ENCODE peak calls at places on chromosomes 12 and 14, in four cellular contexts. J, L, B and X are unnamed samples.

GRCh38 chr12:68267892-68268396 is 14.5 kb upstream of the IL22 start:
- DNase-seq in B (no peak), L (no peak), J (no peak), X (no peak)

GRCh38 chr12:32084017-32084688 is 22.5 kb upstream of the BICD1 start:
- DNase-seq in L (no peak), J (no peak), B (no peak), X (no peak)

GRCh38 chr12:10618338-10618987 is 5.1 kb upstream of the MAGOHB start:
- DNase-seq in B (no peak), J (no peak), L (no peak), X (no peak)

GRCh38 chr12:78641837-78642423 is 222.6 kb upstream of the SYT1 start:
- DNase-seq in J (no peak), L (no peak), B (no peak), X (no peak)

GRCh38 chr12:117645473-117645872 is 284.0 kb upstream of the NOS1 start:
- DNase-seq in L (no peak), B (no peak), J (no peak), X (no peak)

GRCh38 chr12:11706509-11707331 is 57.2 kb downstream of the ETV6 start:
- DNase-seq in B (no peak), L (no peak), J (peak; percentile 44), X (no peak)

GRCh38 chr14:104973215-104974145 is 4.7 kb downstream of the AHNAK2 start:
- DNase-seq in L (peak; percentile 90), B (peak; percentile 60), J (peak; percentile 93), X (peak; percentile 74)

GRCh38 chr14:58131386-58131785 is 20.6 kb downstream of the ARMH4 start:
- DNase-seq in L (no peak), B (no peak), J (no peak), X (no peak)

GRCh38 chr12:41034686-41035085 is 153.4 kb upstream of the PDZRN4 start:
- DNase-seq in B (no peak), L (peak; percentile 22), J (no peak), X (no peak)

GRCh38 chr12:5689773-5690172 is 255.3 kb downstream of the ANO2 start:
- DNase-seq in J (peak; percentile 20), B (no peak), L (no peak), X (no peak)

GRCh38 chr14:91369628-91370445 is 47.8 kb downstream of the CCDC88C start:
- DNase-seq in B (no peak), J (no peak), L (no peak), X (no peak)

GRCh38 chr12:102669056-102669455 is 188.7 kb upstream of the IGF1 start:
- DNase-seq in B (no peak), J (no peak), L (no peak), X (no peak)

GRCh38 chr14:104784218-104784568 is 11.4 kb downstream of the AKT1 start:
- DNase-seq in J (no peak), L (no peak), B (no peak), X (no peak)

GRCh38 chr14:68391292-68392014 is 401.4 kb downstream of the ZFP36L1 start:
- DNase-seq in L (peak; percentile 41), J (no peak), B (no peak), X (no peak)

GRCh38 chr12:48197549-48197966 is 5.5 kb downstream of the OR10AD1 start:
- DNase-seq in L (no peak), B (peak; percentile 37), J (peak; percentile 45), X (peak; percentile 52)

GRCh38 chr12:131084341-131085011 is 130.8 kb downstream of the ADGRD1 start:
- DNase-seq in B (no peak), J (no peak), L (peak; percentile 13), X (no peak)

GRCh38 chr12:42129595-42130204 is 15.0 kb downstream of the GXYLT1 start:
- DNase-seq in B (peak; percentile 66), J (peak; percentile 68), L (no peak), X (peak; percentile 28)

GRCh38 chr12:86264451-86265328 is 8.5 kb upstream of the MGAT4C start:
- DNase-seq in B (peak; percentile 36), L (no peak), J (peak; percentile 17), X (peak; percentile 35)

GRCh38 chr12:3135522-3136461 is 58.6 kb downstream of the TSPAN9 start:
- DNase-seq in J (peak; percentile 80), B (peak; percentile 84), L (peak; percentile 50), X (peak; percentile 31)

GRCh38 chr14:67405771-67406170 is 6.2 kb downstream of the PLEK2 start:
- DNase-seq in L (no peak), B (no peak), J (no peak), X (no peak)

GRCh38 chr12:76216585-76217472 is 131.4 kb downstream of the BBS10 start:
- DNase-seq in B (no peak), J (no peak), L (no peak), X (no peak)

GRCh38 chr14:56195219-56195618 is 77.0 kb downstream of the PELI2 start:
- DNase-seq in B (peak; percentile 63), J (peak; percentile 24), L (no peak), X (no peak)

GRCh38 chr12:6896846-6897435 is 7.7 kb upstream of the LRRC23 start:
- DNase-seq in B (no peak), L (no peak), J (no peak), X (no peak)

GRCh38 chr14:104360522-104360921 is 219.0 kb upstream of the C14orf180 start:
- DNase-seq in B (no peak), L (no peak), J (no peak), X (no peak)

GRCh38 chr12:129657179-129657578 is 246.6 kb downstream of the TMEM132D start:
- DNase-seq in J (no peak), L (no peak), B (peak; percentile 58), X (no peak)

GRCh38 chr14:68408680-68409079 is 384.2 kb downstream of the ZFP36L1 start:
- DNase-seq in B (no peak), J (no peak), L (no peak), X (no peak)

GRCh38 chr14:92728781-92729364 is 19.6 kb downstream of the LGMN start:
- DNase-seq in B (no peak), J (no peak), L (no peak), X (no peak)

GRCh38 chr12:53453953-53454640 is 2.2 kb downstream of the PCBP2 start:
- DNase-seq in B (no peak), L (no peak), J (no peak), X (no peak)
- TF ChIP-seq CTCF in B (no peak), L (no peak), J (no peak), X (no peak)

GRCh38 chr14:31449971-31450610 is 7.2 kb downstream of the DTD2 start:
- DNase-seq in L (no peak), B (peak; percentile 9), J (peak; percentile 33), X (no peak)
- TF ChIP-seq CTCF in L (peak; percentile 35), B (peak; percentile 55), J (peak; percentile 52), X (peak; percentile 18)

GRCh38 chr12:111149299-111149698 is 219.6 kb downstream of the PHETA1 start:
- DNase-seq in L (no peak), J (no peak), B (no peak), X (no peak)
- TF ChIP-seq CTCF in L (no peak), J (no peak), B (no peak), X (no peak)

DNA sequence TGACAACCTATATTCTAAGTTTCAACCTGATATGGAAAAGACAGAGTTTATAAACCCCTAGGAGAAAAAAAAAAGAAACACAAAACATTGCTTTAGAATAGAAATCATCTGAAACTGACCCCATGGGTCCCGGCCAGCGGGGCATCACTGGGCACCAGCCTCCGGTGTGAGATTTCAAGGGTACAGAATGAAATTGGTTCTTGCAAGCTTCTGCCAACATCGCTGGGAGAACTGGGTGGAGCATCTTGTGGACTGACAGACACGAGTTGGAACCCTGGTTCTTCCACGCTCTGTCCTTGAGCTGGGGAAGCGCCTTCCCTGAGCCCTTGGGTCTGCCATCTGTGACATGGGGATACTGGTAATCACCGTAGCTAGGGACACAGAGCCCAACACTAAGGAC is 173.6 kb downstream of the PHETA1 start:
- DNase-seq in B (no peak), J (no peak), L (no peak), X (no peak)
- TF ChIP-seq CTCF in B (no peak), J (no peak), L (no peak), X (no peak)

DNA sequence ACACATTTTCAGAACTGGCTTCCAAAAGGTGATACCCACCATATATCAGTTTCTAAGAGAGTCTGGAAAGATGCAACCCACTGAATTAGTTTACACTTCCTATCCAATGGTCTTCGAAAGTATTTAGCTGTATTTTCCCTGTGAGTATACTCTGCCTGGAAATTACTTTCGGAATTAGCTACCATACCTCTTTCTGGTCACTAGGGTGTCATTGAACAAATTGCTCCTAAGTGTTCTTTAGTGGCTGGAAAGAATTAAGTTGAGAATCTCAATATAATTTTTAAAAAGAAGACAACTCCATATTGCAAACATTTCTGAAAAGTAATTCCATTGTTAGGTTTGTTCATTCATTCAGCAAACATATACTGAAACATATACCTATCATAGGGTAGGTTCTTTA is 283.1 kb upstream of the SSTR1 start:
- DNase-seq in L (no peak), J (no peak), B (no peak), X (no peak)
- TF ChIP-seq CTCF in L (no peak), J (no peak), B (peak; percentile 18), X (no peak)

GRCh38 chr12:127582074-127582473 is 684.9 kb upstream of the TMEM132C start:
- DNase-seq in J (no peak), L (no peak), B (no peak), X (no peak)
- TF ChIP-seq CTCF in J (no peak), L (no peak), B (no peak), X (no peak)

DNA sequence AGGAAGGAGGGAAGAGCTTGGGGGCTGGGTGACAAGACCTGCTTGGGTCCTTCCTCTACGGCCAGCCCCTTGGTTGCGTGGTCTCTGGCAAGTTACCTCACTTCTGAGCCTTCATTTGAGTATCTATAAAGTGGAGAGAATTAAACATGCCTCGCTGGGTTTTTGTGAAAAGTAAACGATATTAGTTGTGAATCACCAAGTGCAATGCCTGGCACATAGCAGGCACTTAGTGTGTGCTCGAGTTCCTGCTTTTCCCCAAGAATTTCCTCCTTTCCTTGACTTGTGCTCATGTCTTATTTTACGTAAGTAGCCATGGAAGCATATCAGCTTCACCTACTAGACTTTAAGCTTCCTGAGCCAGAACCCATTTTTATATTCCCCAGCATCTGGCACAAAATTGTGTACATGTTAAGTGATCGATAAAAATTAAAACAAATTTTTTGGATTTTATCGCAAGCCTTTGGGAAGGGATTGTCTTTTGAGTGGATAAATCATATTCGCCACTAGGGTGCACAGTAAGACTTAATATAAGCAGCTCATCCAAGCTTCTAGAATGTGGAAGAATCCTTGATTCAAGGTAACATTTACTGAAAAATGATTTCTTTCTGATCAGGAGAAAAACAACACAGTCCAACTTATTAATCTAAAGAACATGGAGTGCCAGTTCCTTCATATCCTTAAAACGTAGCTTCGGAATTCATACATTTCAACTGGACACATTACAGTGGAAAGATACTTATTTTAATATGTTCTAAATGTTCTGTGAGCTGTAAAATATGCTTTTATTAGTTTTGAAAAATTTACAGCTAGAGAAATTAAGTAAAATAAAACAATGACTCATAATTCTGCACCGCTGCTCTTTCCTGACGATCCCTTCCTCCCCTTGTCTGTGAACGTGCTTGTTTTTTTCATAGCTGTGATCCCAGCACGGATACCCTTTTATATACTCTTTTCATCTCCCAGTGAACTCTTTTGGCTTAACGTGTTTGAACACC is 62.0 kb downstream of the SLC25A47 start:
- DNase-seq in J (peak; percentile 76), L (no peak), B (peak; percentile 44), X (no peak)
- TF ChIP-seq CTCF in J (peak; percentile 76), L (peak; percentile 50), B (peak; percentile 57), X (peak; percentile 44)

GRCh38 chr12:43884683-43885410 is 49.0 kb downstream of the TMEM117 start:
- DNase-seq in J (no peak), L (no peak), B (peak; percentile 3), X (no peak)
- TF ChIP-seq CTCF in J (no peak), L (no peak), B (no peak), X (no peak)